ENCODE peak calls at places on chromosomes 16 and 17, in eight cellular contexts. P, J, H, I, V, B, E and S are unnamed samples.

GRCh38 chr17:61144137-61144536 is 255.5 kb upstream of the TBX2 start:
- DNase-seq in P (no peak), J (no peak), H (no peak), I (no peak), V (no peak), B (no peak), E (no peak), S (no peak)

GRCh38 chr16:46765050-46765449 is 16.9 kb upstream of the MYLK3 start:
- DNase-seq in P (no peak), J (no peak), H (no peak), I (peak; percentile 61), V (no peak), B (no peak), E (no peak), S (no peak)

GRCh38 chr17:71987634-71988033 is 133.2 kb upstream of the SOX9 start:
- DNase-seq in P (no peak), J (no peak), H (no peak), I (peak; percentile 62), V (no peak), B (no peak), E (no peak), S (no peak)

GRCh38 chr16:86828202-86828601 is 249.9 kb downstream of the FOXL1 start:
- DNase-seq in P (no peak), J (no peak), H (no peak), I (no peak), V (no peak), B (no peak), E (no peak), S (peak; percentile 12)

GRCh38 chr17:59899099-59899498 is 6.2 kb downstream of the RPS6KB1 start:
- DNase-seq in P (no peak), J (no peak), H (no peak), I (no peak), V (no peak), B (no peak), E (peak; percentile 7), S (no peak)

GRCh38 chr16:81224836-81225235 is 13.7 kb upstream of the BCO1 start:
- DNase-seq in P (no peak), J (no peak), H (no peak), I (no peak), V (no peak), B (no peak), E (no peak), S (no peak)

GRCh38 chr17:68396795-68397536 is 60.3 kb downstream of the WIPI1 start:
- DNase-seq in P (no peak), J (no peak), H (no peak), I (no peak), V (peak; percentile 15), B (no peak), E (no peak), S (no peak)

GRCh38 chr17:21368545-21369246 is 7.5 kb upstream of the KCNJ12 start:
- DNase-seq in P (no peak), J (no peak), H (no peak), I (no peak), V (no peak), B (no peak), E (no peak), S (no peak)

GRCh38 chr17:606501-607243 is 108.0 kb downstream of the VPS53 start:
- DNase-seq in P (no peak), J (no peak), H (no peak), I (no peak), V (no peak), B (no peak), E (no peak), S (no peak)

GRCh38 chr17:81804559-81805399 is 829 bp downstream of the GCGR start:
- DNase-seq in P (no peak), J (no peak), H (no peak), I (no peak), V (peak; percentile 87), B (no peak), E (no peak), S (no peak)

GRCh38 chr17:61384384-61385090 is 15.1 kb upstream of the TBX2 start:
- DNase-seq in P (no peak), J (no peak), H (no peak), I (no peak), V (peak; percentile 22), B (no peak), E (no peak), S (peak; percentile 66)

GRCh38 chr17:67606471-67606870 is 111.3 kb upstream of the NOL11 start:
- DNase-seq in P (no peak), J (no peak), H (no peak), I (no peak), V (no peak), B (peak; percentile 21), E (no peak), S (no peak)

GRCh38 chr17:79538291-79538690 is 72.6 kb downstream of the RBFOX3 start:
- DNase-seq in P (no peak), J (no peak), H (no peak), I (no peak), V (peak; percentile 32), B (no peak), E (no peak), S (peak; percentile 19)

GRCh38 chr16:19879241-19879792 is 5.3 kb downstream of the GPRC5B start:
- DNase-seq in P (no peak), J (no peak), H (no peak), I (peak; percentile 84), V (no peak), B (no peak), E (no peak), S (no peak)

GRCh38 chr17:77957215-77957868 is 1.2 kb upstream of the TNRC6C start:
- DNase-seq in P (no peak), J (no peak), H (no peak), I (peak; percentile 19), V (no peak), B (no peak), E (no peak), S (no peak)

GRCh38 chr17:58136669-58137279 is 11.4 kb upstream of the OR4D1 start:
- DNase-seq in P (no peak), J (no peak), H (no peak), I (no peak), V (no peak), B (no peak), E (no peak), S (no peak)

GRCh38 chr16:4944333-4945281 is 7.7 kb upstream of the PPL start:
- DNase-seq in P (no peak), J (no peak), H (peak; percentile 96), I (peak; percentile 95), V (peak; percentile 73), B (peak; percentile 91), E (peak; percentile 98), S (peak; percentile 98)

GRCh38 chr17:67400193-67400592 is 23.1 kb downstream of the PITPNC1 start:
- DNase-seq in P (no peak), J (no peak), H (no peak), I (no peak), V (no peak), B (no peak), E (no peak), S (no peak)

GRCh38 chr17:78432226-78432894 is 53.9 kb downstream of the PGS1 start:
- DNase-seq in P (no peak), J (no peak), H (no peak), I (no peak), V (no peak), B (no peak), E (no peak), S (no peak)

DNA sequence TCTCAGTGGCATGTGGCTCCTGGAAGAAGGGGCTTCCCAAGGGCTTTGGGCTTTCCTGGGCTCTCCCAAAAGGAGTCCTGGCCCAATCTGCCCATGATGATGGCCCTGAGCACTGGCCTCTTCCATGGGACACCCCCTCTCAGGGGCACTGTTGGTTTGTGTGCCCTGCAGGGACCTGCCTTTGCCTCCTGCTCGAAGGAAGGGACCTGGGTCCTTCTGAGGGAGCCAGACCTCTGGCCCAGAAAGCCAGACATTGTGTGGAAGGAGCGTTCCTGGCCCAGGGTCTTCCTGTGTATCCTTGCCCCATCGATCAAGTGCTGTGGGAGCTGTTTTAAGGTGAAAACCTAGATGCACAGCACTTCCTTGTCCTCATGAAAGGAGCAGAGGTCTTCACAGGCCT is 1689.3 kb downstream of the TP53TG3F start:
- DNase-seq in P (no peak), J (no peak), H (no peak), I (no peak), V (no peak), B (no peak), E (no peak), S (no peak)
- H3K9me3 ChIP-seq in P (peaks cover 35% of the 10 kb centered on the region), J (peaks cover 5% of the 10 kb centered on the region), H (peaks cover 37% of the 10 kb centered on the region), I (peaks cover 19% of the 10 kb centered on the region), V (no peaks in the 10 kb centered on the region), B (no peaks in the 10 kb centered on the region), E (no peaks in the 10 kb centered on the region), S (peaks cover 1% of the 10 kb centered on the region)

DNA sequence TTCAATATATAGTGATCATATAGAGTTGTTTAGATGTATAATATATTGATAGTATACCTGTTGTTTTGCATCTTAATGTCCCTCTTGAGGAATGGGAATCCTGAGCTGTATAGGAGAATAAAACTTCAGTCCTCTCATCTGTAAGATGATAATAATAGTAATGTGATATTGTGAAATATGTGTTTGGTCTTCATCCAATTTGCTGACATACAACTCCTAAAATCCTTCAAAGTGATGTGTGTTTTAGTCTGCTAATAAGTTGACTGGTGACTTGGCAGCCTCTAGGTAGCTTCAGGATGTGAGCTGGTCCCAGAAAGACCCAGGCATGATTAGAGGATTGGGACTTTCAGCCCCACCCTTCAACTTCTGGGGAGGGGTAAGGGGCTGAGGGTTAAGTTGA is 22.8 kb upstream of the NFAT5 start:
- DNase-seq in P (no peak), J (no peak), H (no peak), I (no peak), V (no peak), B (no peak), E (no peak), S (no peak)
- H3K9me3 ChIP-seq in P (no peaks in the 10 kb centered on the region), J (no peaks in the 10 kb centered on the region), H (no peaks in the 10 kb centered on the region), I (no peaks in the 10 kb centered on the region), V (no peaks in the 10 kb centered on the region), B (no peaks in the 10 kb centered on the region), E (no peaks in the 10 kb centered on the region), S (no peaks in the 10 kb centered on the region)

GRCh38 chr16:3220839-3221238 is 14.1 kb downstream of the ZNF200 start:
- DNase-seq in P (no peak), J (no peak), H (no peak), I (no peak), V (no peak), B (no peak), E (no peak), S (no peak)

DNA sequence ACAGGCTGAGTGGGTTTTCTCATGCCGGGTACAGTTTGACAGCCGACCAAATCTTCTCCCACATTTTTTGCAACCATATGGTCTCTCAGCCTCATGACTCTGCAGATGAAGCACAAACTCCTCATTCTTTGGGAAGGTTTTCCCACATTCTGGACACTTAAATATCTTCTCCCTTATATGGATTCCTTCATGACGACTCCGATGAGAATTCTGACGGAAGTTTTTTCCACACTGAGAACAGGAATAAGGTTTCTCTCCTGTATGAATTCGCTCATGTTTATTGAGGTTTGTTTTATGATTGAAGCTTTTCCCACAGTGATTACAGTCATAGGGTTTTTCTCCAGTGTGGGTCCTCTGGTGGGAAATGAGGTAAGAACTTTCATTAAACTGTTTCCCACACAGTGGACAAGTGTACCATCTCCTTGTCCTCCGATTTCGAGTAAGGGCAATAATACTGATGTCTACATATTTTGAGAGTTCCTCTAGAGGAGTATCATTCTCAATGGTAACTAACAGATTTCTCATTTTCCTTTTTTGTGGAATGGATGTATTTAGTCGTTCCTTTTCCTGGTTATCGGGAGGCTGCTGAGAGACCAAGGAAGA is 10.9 kb downstream of the ZNF200 start:
- DNase-seq in P (no peak), J (no peak), H (no peak), I (no peak), V (no peak), B (no peak), E (no peak), S (no peak)
- H3K9me3 ChIP-seq in P (peaks cover 70% of the 10 kb centered on the region), J (peaks cover 37% of the 10 kb centered on the region), H (peaks cover 72% of the 10 kb centered on the region), I (peaks cover 40% of the 10 kb centered on the region), V (peaks cover 21% of the 10 kb centered on the region), B (peaks cover 90% of the 10 kb centered on the region), E (peaks cover 12% of the 10 kb centered on the region), S (peaks cover 27% of the 10 kb centered on the region)

GRCh38 chr17:26818736-26819135 is 475.2 kb upstream of the WSB1 start:
- DNase-seq in P (no peak), J (no peak), H (no peak), I (peak; percentile 35), V (no peak), B (no peak), E (no peak), S (no peak)
- H3K9me3 ChIP-seq in P (peaks cover 66% of the 10 kb centered on the region), J (peaks cover 6% of the 10 kb centered on the region), H (peaks cover 61% of the 10 kb centered on the region), I (peaks cover 80% of the 10 kb centered on the region), V (no peaks in the 10 kb centered on the region), B (peaks cover 55% of the 10 kb centered on the region), E (peaks cover 4% of the 10 kb centered on the region), S (no peaks in the 10 kb centered on the region)